ENCODE peak calls at places on chromosomes 1 and 21, in eight cellular contexts. N, I, Z, O, T, W, E and X are unnamed samples.

GRCh38 chr1:199742547-199742946 is 285.0 kb upstream of the NR5A2 start:
- DNase-seq in N (no peak), I (no peak), Z (no peak), O (peak), T (no peak), W (no peak), E (peak), X (no peak)

GRCh38 chr1:235650341-235651169 is 971 bp upstream of the GNG4 start:
- DNase-seq in N (no peak), I (no peak), Z (no peak), O (no peak), T (no peak), W (peak), E (no peak), X (peak)

GRCh38 chr21:17003763-17004373 is 509.0 kb upstream of the CXADR start:
- DNase-seq in N (no peak), I (no peak), Z (no peak), O (peak), T (no peak), W (no peak), E (no peak), X (no peak)

GRCh38 chr1:62841587-62842169 is 57.7 kb downstream of the ATG4C start:
- DNase-seq in N (peak), I (no peak), Z (peak), O (peak), T (peak), W (peak), E (peak), X (peak)

GRCh38 chr1:118898702-118899101 is 89.4 kb downstream of the TBX15 start:
- DNase-seq in N (no peak), I (no peak), Z (no peak), O (no peak), T (no peak), W (no peak), E (no peak), X (no peak)

GRCh38 chr1:167553136-167554027 is at the start of gene CREG1:
- DNase-seq in N (peak), I (peak), Z (peak), O (peak), T (peak), W (peak), E (peak), X (peak)

GRCh38 chr1:30748098-30748698 is 9.4 kb downstream of the LAPTM5 start:
- DNase-seq in N (no peak), I (no peak), Z (no peak), O (peak), T (no peak), W (no peak), E (no peak), X (no peak)

GRCh38 chr1:209038735-209039134 is 544.8 kb upstream of the CAMK1G start:
- DNase-seq in N (no peak), I (no peak), Z (no peak), O (no peak), T (no peak), W (no peak), E (no peak), X (no peak)

GRCh38 chr1:6848816-6849215 is 63.6 kb downstream of the CAMTA1 start:
- DNase-seq in N (no peak), I (no peak), Z (no peak), O (no peak), T (no peak), W (no peak), E (no peak), X (no peak)

GRCh38 chr1:22625262-22625925 is 11.0 kb upstream of the C1QA start:
- DNase-seq in N (no peak), I (no peak), Z (no peak), O (peak), T (no peak), W (no peak), E (no peak), X (no peak)

GRCh38 chr1:8976338-8976737 is 30.7 kb downstream of the CA6 start:
- DNase-seq in N (no peak), I (no peak), Z (no peak), O (no peak), T (no peak), W (no peak), E (no peak), X (no peak)

GRCh38 chr1:116375884-116376733 is 3.1 kb downstream of the ATP1A1 start:
- DNase-seq in N (peak), I (peak), Z (peak), O (peak), T (no peak), W (no peak), E (peak), X (peak)

GRCh38 chr1:50458507-50458906 is 35.3 kb upstream of the DMRTA2 start:
- DNase-seq in N (peak), I (no peak), Z (no peak), O (no peak), T (no peak), W (no peak), E (peak), X (no peak)

GRCh38 chr1:160144921-160145320 is 6.5 kb upstream of the ATP1A4 start:
- DNase-seq in N (no peak), I (no peak), Z (no peak), O (no peak), T (no peak), W (no peak), E (no peak), X (no peak)

GRCh38 chr21:33039542-33039941 is 13.8 kb downstream of the OLIG2 start:
- DNase-seq in N (no peak), I (no peak), Z (no peak), O (no peak), T (no peak), W (no peak), E (no peak), X (no peak)

GRCh38 chr1:234956821-234957329 is 171.8 kb downstream of the TOMM20 start:
- DNase-seq in N (peak), I (no peak), Z (no peak), O (no peak), T (no peak), W (no peak), E (peak), X (no peak)

GRCh38 chr1:157369808-157370521 is 182.3 kb downstream of the FCRL5 start:
- DNase-seq in N (peak), I (peak), Z (peak), O (peak), T (no peak), W (peak), E (peak), X (peak)

GRCh38 chr1:117615474-117615873 is 9.6 kb downstream of the TENT5C start:
- DNase-seq in N (peak), I (no peak), Z (no peak), O (no peak), T (peak), W (no peak), E (peak), X (peak)

GRCh38 chr21:32096411-32096810 is 182.4 kb downstream of the MIS18A start:
- DNase-seq in N (peak), I (no peak), Z (peak), O (no peak), T (no peak), W (no peak), E (peak), X (no peak)

GRCh38 chr1:179973198-179974114 is 18.8 kb downstream of the CEP350 start:
- DNase-seq in N (peak), I (no peak), Z (peak), O (peak), T (no peak), W (no peak), E (peak), X (no peak)

GRCh38 chr1:41664861-41665640 is 180.6 kb upstream of the EDN2 start:
- DNase-seq in N (no peak), I (no peak), Z (no peak), O (peak), T (no peak), W (no peak), E (no peak), X (no peak)

GRCh38 chr21:36028127-36029069 is 31.9 kb downstream of the SETD4 start:
- DNase-seq in N (peak), I (peak), Z (peak), O (peak), T (peak), W (peak), E (peak), X (peak)

GRCh38 chr1:230267338-230268065 is 158.6 kb downstream of the PGBD5 start:
- DNase-seq in N (no peak), I (no peak), Z (no peak), O (no peak), T (no peak), W (peak), E (no peak), X (no peak)

GRCh38 chr1:20071416-20071815 is 1.4 kb downstream of the PLA2G5 start:
- DNase-seq in N (no peak), I (no peak), Z (no peak), O (no peak), T (no peak), W (no peak), E (no peak), X (no peak)

GRCh38 chr1:41650176-41650519 is 165.7 kb upstream of the EDN2 start:
- DNase-seq in N (peak), I (no peak), Z (no peak), O (no peak), T (no peak), W (no peak), E (peak), X (no peak)

GRCh38 chr1:26702680-26703038 is 6.8 kb downstream of the ARID1A start:
- DNase-seq in N (no peak), I (peak), Z (no peak), O (no peak), T (no peak), W (no peak), E (no peak), X (peak)

GRCh38 chr1:63223426-63223825 is 98.9 kb upstream of the FOXD3 start:
- DNase-seq in N (no peak), I (no peak), Z (no peak), O (no peak), T (no peak), W (no peak), E (no peak), X (no peak)

GRCh38 chr1:237032029-237032428 is 10.0 kb upstream of the RYR2 start:
- DNase-seq in N (no peak), I (no peak), Z (no peak), O (no peak), T (no peak), W (no peak), E (no peak), X (no peak)